ENCODE peak calls at places on chromosomes 16 and 17, in nine cellular contexts. W is Panc1, A is endothelial cell of umbilical vein, Q is GM23338, M is spleen, H is GM12878, K is suprapubic skin, X is breast epithelium, J is SK-N-SH. C is an unnamed sample.

GRCh38 chr17:39134878-39135277 is 16.6 kb downstream of the PLXDC1 start:
- DNase-seq in W (no peak), A (no peak), Q (no peak), M (no peak), H (no peak), K (no peak), X (no peak), J (no peak), C (no peak)

GRCh38 chr16:57167951-57168350 is 17.9 kb downstream of the PSME3IP1 start:
- DNase-seq in W (no peak), A (peak; percentile 83), Q (peak; percentile 63), M (no peak), H (no peak), K (no peak), X (no peak), J (peak; percentile 46), C (peak; percentile 33)

GRCh38 chr17:81991684-81992513 is 14.5 kb downstream of the ASPSCR1 start:
- DNase-seq in W (no peak), A (peak; percentile 36), Q (no peak), M (no peak), H (no peak), K (no peak), X (peak; percentile 83), J (peak; percentile 81), C (peak; percentile 87)

GRCh38 chr17:73466704-73467433 is 155.1 kb upstream of the CDC42EP4 start:
- DNase-seq in W (no peak), A (no peak), Q (no peak), M (no peak), H (no peak), K (no peak), X (no peak), J (no peak), C (no peak)

GRCh38 chr16:10121496-10121895 is 60.7 kb downstream of the GRIN2A start:
- DNase-seq in W (no peak), A (no peak), Q (no peak), M (no peak), H (no peak), K (no peak), X (no peak), J (no peak), C (no peak)

GRCh38 chr16:83925095-83925905 is 26.4 kb downstream of the MLYCD start:
- DNase-seq in W (no peak), A (no peak), Q (no peak), M (peak; percentile 55), H (no peak), K (no peak), X (no peak), J (peak; percentile 9), C (no peak)

GRCh38 chr16:64088838-64089237 is 1033.0 kb downstream of the CDH11 start:
- DNase-seq in W (no peak), A (no peak), Q (no peak), M (no peak), H (no peak), K (no peak), X (no peak), J (no peak), C (no peak)

GRCh38 chr16:29306953-29307597 is 99.4 kb downstream of the NPIPB11 start:
- DNase-seq in W (no peak), A (no peak), Q (no peak), M (no peak), H (no peak), K (no peak), X (no peak), J (no peak), C (peak; percentile 53)

GRCh38 chr17:80605326-80606066 is 60.9 kb downstream of the RPTOR start:
- DNase-seq in W (peak; percentile 12), A (no peak), Q (no peak), M (no peak), H (peak; percentile 85), K (no peak), X (no peak), J (no peak), C (no peak)

GRCh38 chr16:58478427-58478826 is 21.5 kb upstream of the NDRG4 start:
- DNase-seq in W (no peak), A (no peak), Q (no peak), M (no peak), H (no peak), K (no peak), X (no peak), J (no peak), C (no peak)

GRCh38 chr17:42458497-42459255 is at the start of gene ATP6V0A1:
- DNase-seq in W (no peak), A (peak; percentile 91), Q (peak; percentile 94), M (peak; percentile 98), H (peak; percentile 49), K (peak; percentile 96), X (peak; percentile 94), J (peak; percentile 98), C (peak; percentile 98)

GRCh38 chr16:88276591-88276990 is 106.2 kb upstream of the ZNF469 start:
- DNase-seq in W (no peak), A (no peak), Q (no peak), M (peak; percentile 41), H (no peak), K (no peak), X (no peak), J (no peak), C (peak; percentile 21)

GRCh38 chr16:10514369-10515055 is 65.9 kb downstream of the EMP2 start:
- DNase-seq in W (peak; percentile 38), A (peak; percentile 55), Q (peak; percentile 79), M (no peak), H (no peak), K (no peak), X (no peak), J (peak; percentile 62), C (peak; percentile 75)

GRCh38 chr17:77829871-77830799 is 128.4 kb upstream of the TNRC6C start:
- DNase-seq in W (no peak), A (peak; percentile 77), Q (no peak), M (peak; percentile 51), H (no peak), K (peak; percentile 69), X (peak; percentile 50), J (peak; percentile 47), C (peak; percentile 82)

GRCh38 chr17:44197980-44198720 is 1.5 kb downstream of the ATXN7L3 start:
- DNase-seq in W (no peak), A (peak; percentile 30), Q (peak; percentile 46), M (peak; percentile 83), H (no peak), K (peak; percentile 64), X (no peak), J (no peak), C (no peak)

GRCh38 chr16:21167360-21167759 is 8.9 kb downstream of the LDAF1 start:
- DNase-seq in W (peak; percentile 83), A (no peak), Q (no peak), M (no peak), H (no peak), K (no peak), X (no peak), J (no peak), C (no peak)

GRCh38 chr17:34382586-34383224 is 19.7 kb upstream of the CCL1 start:
- DNase-seq in W (no peak), A (peak; percentile 94), Q (no peak), M (peak; percentile 54), H (peak; percentile 49), K (no peak), X (no peak), J (peak; percentile 16), C (no peak)

DNA sequence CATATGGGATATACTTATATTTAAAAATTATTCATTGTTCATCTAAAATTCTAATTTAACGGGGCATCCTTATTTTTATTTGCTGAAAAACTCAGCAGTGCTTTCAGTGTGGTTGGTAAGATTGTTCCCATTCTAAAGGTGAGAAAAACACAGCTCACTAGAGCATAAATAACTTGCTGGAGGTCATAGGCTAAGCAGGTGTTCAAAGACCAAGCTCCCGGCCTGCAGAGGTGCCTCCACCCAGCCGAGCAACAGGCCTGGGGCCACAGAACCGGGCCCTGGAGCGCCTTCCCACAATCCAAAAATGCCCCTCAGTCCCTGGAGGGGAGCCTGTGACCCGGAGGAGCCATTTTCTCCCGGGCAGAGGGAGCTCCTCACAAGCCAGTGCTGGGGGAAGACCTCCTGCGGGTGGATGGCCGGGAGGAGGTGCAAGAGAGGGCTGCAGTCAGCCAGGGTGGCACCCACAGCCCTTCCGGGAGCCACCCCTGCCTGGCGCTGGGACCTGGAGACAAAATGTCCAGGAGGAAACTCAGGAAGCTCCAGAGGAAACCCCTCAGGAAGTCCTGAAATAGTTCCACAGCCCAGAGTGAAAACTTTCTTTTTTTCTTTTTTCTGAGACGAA is 14.7 kb downstream of the ABR start:
- DNase-seq in W (no peak), A (peak; percentile 29), Q (no peak), M (peak; percentile 84), H (no peak), K (no peak), X (no peak), J (no peak), C (no peak)
- H3K4me3 ChIP-seq in W (no peak overlapping the region), A (no peak overlapping the region), Q (no peak overlapping the region), M (no peak overlapping the region), H (no peak overlapping the region), K (no peak overlapping the region), X (no peak overlapping the region), J (no peak overlapping the region), C (no peak overlapping the region)

GRCh38 chr17:7560172-7561027 is 1.3 kb upstream of the SENP3 start:
- DNase-seq in W (no peak), A (peak; percentile 56), Q (peak; percentile 94), M (no peak), H (no peak), K (peak; percentile 82), X (peak; percentile 76), J (peak; percentile 67), C (peak; percentile 86)

GRCh38 chr17:7561028-7561575 is 617 bp upstream of the SENP3 start:
- DNase-seq in W (peak; percentile 82), A (peak; percentile 86), Q (peak; percentile 95), M (peak; percentile 96), H (no peak), K (peak; percentile 96), X (peak; percentile 96), J (peak; percentile 93), C (peak; percentile 98)

GRCh38 chr17:7557825-7558543 is 566 bp upstream of the TNFSF13 start:
- DNase-seq in W (no peak), A (peak; percentile 89), Q (peak; percentile 83), M (peak; percentile 95), H (no peak), K (peak; percentile 93), X (peak; percentile 95), J (peak; percentile 82), C (peak; percentile 96)

GRCh38 chr17:7558544-7559306 is at the start of gene TNFSF13:
- DNase-seq in W (no peak), A (no peak), Q (no peak), M (peak; percentile 88), H (no peak), K (no peak), X (no peak), J (peak; percentile 49), C (peak; percentile 87)

GRCh38 chr17:7559307-7560171 is 989 bp downstream of the TNFSF13 start:
- DNase-seq in W (no peak), A (no peak), Q (no peak), M (no peak), H (no peak), K (no peak), X (no peak), J (no peak), C (no peak)
- H3K4me1 ChIP-seq in W (peaks cover 30% of the 10 kb centered on the region), A (peaks cover 36% of the 10 kb centered on the region), Q (peaks cover 45% of the 10 kb centered on the region), M (peaks cover 70% of the 10 kb centered on the region), H (peaks cover 37% of the 10 kb centered on the region), K (peaks cover 57% of the 10 kb centered on the region), X (peaks cover 15% of the 10 kb centered on the region), J (peaks cover 17% of the 10 kb centered on the region), C (peaks cover 64% of the 10 kb centered on the region)

GRCh38 chr17:27630607-27631408 is at the start of gene LGALS9:
- DNase-seq in W (no peak), A (peak; percentile 31), Q (no peak), M (peak; percentile 84), H (peak; percentile 53), K (no peak), X (no peak), J (no peak), C (no peak)
- TF ChIP-seq POLR2AphosphoS5 in W (no peak), A (no peak), Q (no peak), M (peak; percentile 74), H (peak; percentile 62), K (no peak), X (no peak), J (no peak), C (no peak)

GRCh38 chr17:48575066-48575582 is 3.0 kb downstream of the HOXB4 start:
- DNase-seq in W (no peak), A (peak; percentile 53), Q (no peak), M (no peak), H (no peak), K (no peak), X (no peak), J (no peak), C (no peak)
- H3K4me3 ChIP-seq in W (peak overlapping the region; percentile 70), A (peak overlapping the region; percentile 46), Q (no peak overlapping the region), M (no peak overlapping the region), H (no peak overlapping the region), K (peak overlapping the region; percentile 8), X (peak overlapping the region; percentile 57), J (no peak overlapping the region), C (peak overlapping the region; percentile 66)

C was measured in sigmoid colon.